ENCODE peak calls at places on chromosomes 1 and 21, in nine cellular contexts. G, U, M, K, E, V, W, Z and X are unnamed samples.

GRCh38 chr1:82920418-82921248 is 1078.3 kb downstream of the TTLL7 start:
- DNase-seq in G (no peak), U (no peak), M (no peak), K (no peak), E (no peak), V (no peak), W (no peak), Z (no peak), X (no peak)

GRCh38 chr1:57424231-57425027 is 569 bp upstream of the DAB1 start:
- DNase-seq in G (no peak), U (no peak), M (peak), K (peak), E (no peak), V (no peak), W (no peak), Z (peak), X (no peak)

GRCh38 chr1:211587123-211587522 is 8.2 kb upstream of the SLC30A1 start:
- DNase-seq in G (no peak), U (no peak), M (no peak), K (no peak), E (no peak), V (no peak), W (no peak), Z (no peak), X (no peak)

GRCh38 chr1:27071049-27071416 is 58.4 kb upstream of the TENT5B start:
- DNase-seq in G (no peak), U (no peak), M (no peak), K (peak), E (no peak), V (no peak), W (peak), Z (peak), X (peak)

GRCh38 chr1:32773018-32773763 is 44.0 kb downstream of the YARS1 start:
- DNase-seq in G (peak), U (peak), M (peak), K (peak), E (peak), V (peak), W (peak), Z (peak), X (peak)

GRCh38 chr21:45300786-45301520 is 13.3 kb upstream of the POFUT2 start:
- DNase-seq in G (no peak), U (no peak), M (no peak), K (no peak), E (no peak), V (no peak), W (peak), Z (peak), X (no peak)

GRCh38 chr21:40186036-40186435 is 318.8 kb downstream of the PCP4 start:
- DNase-seq in G (no peak), U (no peak), M (no peak), K (no peak), E (no peak), V (no peak), W (peak), Z (no peak), X (no peak)

GRCh38 chr1:8011016-8011415 is 15.1 kb downstream of the ERRFI1 start:
- DNase-seq in G (no peak), U (no peak), M (no peak), K (no peak), E (no peak), V (no peak), W (no peak), Z (no peak), X (no peak)

GRCh38 chr1:12276225-12276624 is 46.4 kb downstream of the VPS13D start:
- DNase-seq in G (no peak), U (no peak), M (no peak), K (peak), E (no peak), V (no peak), W (no peak), Z (peak), X (no peak)

GRCh38 chr1:84634536-84635205 is 55.6 kb downstream of the SSX2IP start:
- DNase-seq in G (no peak), U (no peak), M (no peak), K (no peak), E (no peak), V (no peak), W (peak), Z (no peak), X (no peak)

GRCh38 chr1:110872745-110873435 is at the start of gene CD53:
- DNase-seq in G (peak), U (peak), M (no peak), K (no peak), E (peak), V (no peak), W (no peak), Z (no peak), X (no peak)

GRCh38 chr1:145960468-145961108 is 2.8 kb upstream of the LIX1L start:
- DNase-seq in G (peak), U (peak), M (peak), K (peak), E (peak), V (no peak), W (peak), Z (no peak), X (peak)

GRCh38 chr1:227281371-227281770 is 36.9 kb downstream of the CDC42BPA start:
- DNase-seq in G (no peak), U (no peak), M (no peak), K (no peak), E (no peak), V (no peak), W (no peak), Z (no peak), X (no peak)

GRCh38 chr1:91099746-91100621 is 78.1 kb upstream of the ZNF644 start:
- DNase-seq in G (no peak), U (no peak), M (no peak), K (no peak), E (peak), V (no peak), W (no peak), Z (no peak), X (no peak)

GRCh38 chr1:247749870-247750269 is 1.9 kb upstream of the OR14A2 start:
- DNase-seq in G (no peak), U (no peak), M (no peak), K (no peak), E (no peak), V (no peak), W (no peak), Z (no peak), X (no peak)

GRCh38 chr1:96361251-96361856 is 360.2 kb upstream of the PTBP2 start:
- DNase-seq in G (no peak), U (no peak), M (no peak), K (no peak), E (no peak), V (no peak), W (no peak), Z (no peak), X (no peak)

GRCh38 chr1:206575165-206575893 is 36.9 kb downstream of the EIF2D start:
- DNase-seq in G (peak), U (peak), M (no peak), K (no peak), E (peak), V (peak), W (no peak), Z (peak), X (no peak)

GRCh38 chr21:23921670-23922418 is 1685.4 kb downstream of the MRPL39 start:
- DNase-seq in G (no peak), U (no peak), M (no peak), K (no peak), E (peak), V (no peak), W (no peak), Z (no peak), X (no peak)

GRCh38 chr1:32925360-32926142 is 24.4 kb upstream of the TMEM54 start:
- DNase-seq in G (no peak), U (peak), M (no peak), K (peak), E (peak), V (no peak), W (no peak), Z (no peak), X (no peak)

GRCh38 chr1:208528577-208529240 is 284.5 kb upstream of the PLXNA2 start:
- DNase-seq in G (no peak), U (no peak), M (no peak), K (no peak), E (no peak), V (no peak), W (no peak), Z (no peak), X (no peak)

GRCh38 chr21:29077651-29078090 is 4.2 kb upstream of the CCT8 start:
- DNase-seq in G (peak), U (no peak), M (no peak), K (no peak), E (peak), V (no peak), W (no peak), Z (no peak), X (no peak)

GRCh38 chr1:89546082-89546889 is 21.7 kb downstream of the LRRC8B start:
- DNase-seq in G (no peak), U (no peak), M (no peak), K (no peak), E (peak), V (no peak), W (no peak), Z (peak), X (no peak)

GRCh38 chr1:25918615-25919014 is 12.4 kb upstream of the STMN1 start:
- DNase-seq in G (no peak), U (no peak), M (no peak), K (no peak), E (no peak), V (no peak), W (no peak), Z (no peak), X (no peak)

GRCh38 chr1:25922064-25922632 is 15.9 kb upstream of the STMN1 start:
- DNase-seq in G (no peak), U (no peak), M (no peak), K (no peak), E (no peak), V (no peak), W (no peak), Z (no peak), X (no peak)

GRCh38 chr1:25926731-25927496 is 20.7 kb upstream of the STMN1 start:
- DNase-seq in G (no peak), U (no peak), M (no peak), K (peak), E (no peak), V (no peak), W (no peak), Z (no peak), X (no peak)

GRCh38 chr1:25924454-25924853 is 18.2 kb upstream of the STMN1 start:
- DNase-seq in G (no peak), U (no peak), M (no peak), K (no peak), E (no peak), V (no peak), W (no peak), Z (no peak), X (no peak)

DNA sequence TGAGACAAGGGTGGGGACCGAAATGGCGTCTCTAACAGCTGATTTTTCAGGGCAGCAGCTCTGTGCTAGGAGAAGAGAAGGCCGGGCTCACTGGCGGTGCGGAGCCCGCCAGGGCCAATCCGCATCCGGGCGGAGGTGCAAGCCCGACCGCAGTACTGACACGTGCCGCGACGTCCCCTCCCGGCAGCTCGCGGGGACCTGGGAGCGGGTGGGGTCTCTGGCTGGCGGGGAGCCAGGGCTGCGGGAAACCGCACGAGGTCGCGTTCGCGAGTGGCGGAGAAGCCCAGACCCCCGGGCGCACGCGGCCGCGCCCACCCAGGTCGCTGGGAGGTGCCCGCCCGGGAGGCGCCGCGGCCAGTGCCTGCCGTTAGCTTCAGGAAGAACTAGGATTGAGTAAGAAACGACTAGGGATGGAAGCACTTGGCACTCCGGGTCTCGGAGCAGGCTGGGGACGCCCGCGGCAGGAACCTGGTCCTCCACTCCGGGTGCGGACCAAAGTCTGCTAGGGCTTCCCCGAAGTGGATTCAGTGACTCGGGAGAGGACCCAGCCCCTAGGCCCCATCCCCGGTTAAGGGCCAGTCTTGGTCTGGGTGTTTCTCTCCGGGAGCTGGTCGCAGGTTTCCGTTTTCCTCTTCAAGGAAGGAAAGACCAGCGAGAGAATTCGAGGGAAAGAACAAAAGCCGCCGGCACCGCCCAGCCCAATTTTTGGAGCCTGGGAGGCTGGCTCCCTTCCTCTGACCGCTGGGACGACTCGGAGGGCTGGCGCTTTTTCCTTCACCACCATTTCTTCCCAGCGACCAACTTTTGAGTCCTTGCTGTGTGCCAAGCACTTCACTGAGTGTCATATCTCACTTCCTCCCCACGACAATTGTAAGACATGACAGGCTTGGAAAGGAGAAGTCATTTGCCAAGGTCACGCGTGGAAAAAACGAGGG is 16.7 kb upstream of the STMN1 start:
- DNase-seq in G (peak), U (peak), M (peak), K (peak), E (peak), V (no peak), W (peak), Z (peak), X (no peak)
- TF ChIP-seq CTCF in G (no peak), U (no peak), M (no peak), K (no peak), E (no peak), V (no peak), W (no peak), Z (no peak), X (no peak)

GRCh38 chr21:36661511-36662309 is 37.2 kb upstream of the SIM2 start:
- DNase-seq in G (no peak), U (peak), M (no peak), K (peak), E (no peak), V (no peak), W (no peak), Z (peak), X (no peak)
- TF ChIP-seq CTCF in G (no peak), U (peak), M (peak), K (peak), E (peak), V (peak), W (no peak), Z (peak), X (peak)

GRCh38 chr1:40862008-40862863 is at the start of gene CITED4:
- DNase-seq in G (peak), U (peak), M (peak), K (peak), E (peak), V (peak), W (peak), Z (peak), X (peak)
- TF ChIP-seq CTCF in G (no peak), U (peak), M (peak), K (no peak), E (no peak), V (peak), W (peak), Z (no peak), X (peak)

GRCh38 chr1:228530086-228530758 is 43.0 kb downstream of the RNF187 start:
- DNase-seq in G (no peak), U (no peak), M (no peak), K (no peak), E (no peak), V (no peak), W (no peak), Z (no peak), X (no peak)

GRCh38 chr1:228527596-228527995 is 40.4 kb downstream of the RNF187 start:
- DNase-seq in G (no peak), U (no peak), M (no peak), K (no peak), E (no peak), V (no peak), W (no peak), Z (no peak), X (no peak)

GRCh38 chr1:228530951-228531731 is 44.0 kb downstream of the RNF187 start:
- DNase-seq in G (no peak), U (no peak), M (no peak), K (no peak), E (no peak), V (no peak), W (no peak), Z (no peak), X (no peak)

DNA sequence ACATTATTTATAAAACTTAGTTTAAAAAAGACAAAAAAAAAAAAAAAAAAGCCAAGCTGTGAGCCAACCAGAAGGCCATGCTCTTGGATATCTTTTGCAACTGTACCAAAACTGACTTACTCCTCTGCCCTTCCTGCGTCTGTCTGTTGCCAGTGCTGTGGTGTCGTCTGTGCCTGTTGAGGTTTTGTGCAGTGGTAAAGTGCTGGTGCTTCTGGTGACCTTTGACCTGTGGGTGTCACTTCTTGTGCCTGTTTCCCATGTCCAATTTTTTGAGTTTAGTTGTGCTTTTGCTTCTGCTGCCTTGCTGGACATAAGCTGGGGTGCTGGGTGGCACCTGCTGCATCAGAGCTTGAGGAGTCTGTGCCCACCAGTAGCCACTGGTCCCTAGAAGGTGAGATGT is 41.4 kb downstream of the RNF187 start:
- DNase-seq in G (no peak), U (no peak), M (no peak), K (no peak), E (no peak), V (no peak), W (no peak), Z (no peak), X (no peak)
- TF ChIP-seq CTCF in G (no peak), U (no peak), M (no peak), K (no peak), E (no peak), V (no peak), W (no peak), Z (no peak), X (no peak)

GRCh38 chr1:200535605-200536004 is 84.9 kb downstream of the KIF14 start:
- DNase-seq in G (peak), U (peak), M (no peak), K (peak), E (peak), V (no peak), W (no peak), Z (no peak), X (peak)
- TF ChIP-seq CTCF in G (no peak), U (peak), M (no peak), K (no peak), E (peak), V (no peak), W (peak), Z (peak), X (peak)

GRCh38 chr1:6785721-6786505 is 659 bp downstream of the CAMTA1 start:
- DNase-seq in G (peak), U (peak), M (peak), K (peak), E (peak), V (no peak), W (peak), Z (no peak), X (no peak)
- TF ChIP-seq CTCF in G (no peak), U (no peak), M (peak), K (no peak), E (no peak), V (peak), W (no peak), Z (peak), X (no peak)